ENCODE peak calls at places on chromosomes 5 and 9, in nine cellular contexts. V is brain microvascular endothelial cell; X is HepG2; L is tibial artery; G is sciatic nerve; W is AG08395; H is progenitor cell of endocrine pancreas; R is stimulated activated CD8-positive, alpha-beta memory T cell treated with anti-CD3 and anti-CD28 coated beads, Interleukin-4, amount 100 ng/mL, for 4 hours; U is ureter. T is an unnamed sample.

GRCh38 chr5:43006411-43007202 is 33.5 kb downstream of the ANXA2R start:
- DNase-seq in V (no peak), X (no peak), L (no peak), G (no peak), W (peak; percentile 33), H (no peak), R (no peak), U (no peak), T (no peak)

GRCh38 chr5:20559845-20560244 is 571.8 kb upstream of the CDH18 start:
- DNase-seq in V (no peak), X (no peak), L (no peak), G (no peak), W (no peak), H (no peak), R (no peak), U (no peak), T (no peak)

GRCh38 chr5:140044041-140044440 is 942 bp upstream of the NRG2 start:
- DNase-seq in V (no peak), X (no peak), L (no peak), G (no peak), W (no peak), H (no peak), R (no peak), U (no peak), T (no peak)

GRCh38 chr9:129278391-129279237 is 100.6 kb upstream of the IER5L start:
- DNase-seq in V (peak; percentile 62), X (no peak), L (peak; percentile 12), G (peak; percentile 58), W (no peak), H (no peak), R (no peak), U (peak; percentile 79), T (peak; percentile 46)

GRCh38 chr5:120258123-120258522 is 206.0 kb upstream of the PRR16 start:
- DNase-seq in V (no peak), X (no peak), L (no peak), G (no peak), W (no peak), H (no peak), R (no peak), U (no peak), T (no peak)

GRCh38 chr5:93601433-93602175 is 18.6 kb downstream of the NR2F1 start:
- DNase-seq in V (no peak), X (no peak), L (no peak), G (no peak), W (no peak), H (no peak), R (no peak), U (no peak), T (no peak)

GRCh38 chr5:179267671-179268071 is 77.6 kb downstream of the ADAMTS2 start:
- DNase-seq in V (no peak), X (no peak), L (peak; percentile 19), G (peak; percentile 57), W (no peak), H (no peak), R (no peak), U (peak; percentile 26), T (peak; percentile 41)

GRCh38 chr5:36894950-36895349 is 18.4 kb downstream of the NIPBL start:
- DNase-seq in V (no peak), X (no peak), L (no peak), G (no peak), W (no peak), H (no peak), R (no peak), U (no peak), T (no peak)

GRCh38 chr5:172868436-172868923 is 34.4 kb downstream of the ERGIC1 start:
- DNase-seq in V (peak; percentile 93), X (peak; percentile 89), L (no peak), G (no peak), W (no peak), H (no peak), R (no peak), U (no peak), T (no peak)

GRCh38 chr5:155125696-155126095 is 112.1 kb downstream of the KIF4B start:
- DNase-seq in V (no peak), X (no peak), L (no peak), G (no peak), W (no peak), H (no peak), R (no peak), U (no peak), T (no peak)

GRCh38 chr9:88831783-88832407 is 159.4 kb upstream of the S1PR3 start:
- DNase-seq in V (no peak), X (no peak), L (no peak), G (no peak), W (no peak), H (no peak), R (no peak), U (no peak), T (no peak)

GRCh38 chr5:10333154-10334006 is 20.1 kb upstream of the MARCHF6 start:
- DNase-seq in V (no peak), X (no peak), L (no peak), G (peak; percentile 69), W (peak; percentile 34), H (peak; percentile 18), R (no peak), U (no peak), T (peak; percentile 61)

GRCh38 chr5:170421822-170422221 is 32.7 kb upstream of the KCNMB1 start:
- DNase-seq in V (no peak), X (no peak), L (no peak), G (no peak), W (no peak), H (no peak), R (no peak), U (no peak), T (no peak)

GRCh38 chr9:7963026-7963425 is 163.4 kb upstream of the DMAC1 start:
- DNase-seq in V (no peak), X (no peak), L (no peak), G (no peak), W (no peak), H (no peak), R (no peak), U (no peak), T (no peak)

GRCh38 chr9:33229359-33230120 is 10.4 kb upstream of the SPINK4 start:
- DNase-seq in V (no peak), X (peak; percentile 78), L (no peak), G (no peak), W (no peak), H (no peak), R (no peak), U (peak; percentile 92), T (no peak)

GRCh38 chr9:87422999-87423398 is 74.7 kb upstream of the DAPK1 start:
- DNase-seq in V (no peak), X (no peak), L (no peak), G (no peak), W (no peak), H (no peak), R (no peak), U (no peak), T (peak; percentile 55)

GRCh38 chr9:123149067-123149466 is 115.6 kb downstream of the GPR21 start:
- DNase-seq in V (no peak), X (no peak), L (no peak), G (no peak), W (no peak), H (no peak), R (no peak), U (no peak), T (no peak)

GRCh38 chr5:94969174-94969573 is 315.7 kb downstream of the MCTP1 start:
- DNase-seq in V (peak; percentile 15), X (no peak), L (no peak), G (no peak), W (no peak), H (no peak), R (no peak), U (no peak), T (no peak)

GRCh38 chr9:133728856-133729645 is 9.1 kb downstream of the SARDH start:
- DNase-seq in V (no peak), X (no peak), L (no peak), G (no peak), W (no peak), H (peak; percentile 5), R (no peak), U (peak; percentile 30), T (no peak)

GRCh38 chr5:170782438-170782837 is 1.1 kb upstream of the GABRP start:
- DNase-seq in V (no peak), X (no peak), L (no peak), G (no peak), W (no peak), H (no peak), R (no peak), U (peak; percentile 56), T (no peak)

GRCh38 chr9:109115931-109116541 is 3.7 kb downstream of the TMEM245 start:
- DNase-seq in V (no peak), X (no peak), L (no peak), G (no peak), W (no peak), H (no peak), R (no peak), U (no peak), T (peak; percentile 88)

GRCh38 chr5:80957031-80957761 is 3.0 kb upstream of the RASGRF2 start:
- DNase-seq in V (no peak), X (peak; percentile 90), L (no peak), G (no peak), W (no peak), H (no peak), R (no peak), U (no peak), T (no peak)

GRCh38 chr5:52342361-52342760 is 445.4 kb upstream of the ITGA1 start:
- DNase-seq in V (no peak), X (no peak), L (no peak), G (no peak), W (no peak), H (no peak), R (no peak), U (no peak), T (no peak)

GRCh38 chr9:134216961-134217360 is 52.6 kb upstream of the RNU6ATAC start:
- DNase-seq in V (no peak), X (no peak), L (no peak), G (peak; percentile 51), W (no peak), H (no peak), R (no peak), U (no peak), T (no peak)

GRCh38 chr5:158409507-158409906 is 550.6 kb upstream of the CLINT1 start:
- DNase-seq in V (no peak), X (no peak), L (no peak), G (no peak), W (no peak), H (no peak), R (no peak), U (no peak), T (no peak)

GRCh38 chr5:3226171-3226570 is 369.5 kb upstream of the IRX1 start:
- DNase-seq in V (no peak), X (no peak), L (no peak), G (no peak), W (no peak), H (no peak), R (no peak), U (peak; percentile 36), T (no peak)

GRCh38 chr5:169628891-169629290 is 8.2 kb upstream of the DOCK2 start:
- DNase-seq in V (peak; percentile 44), X (no peak), L (no peak), G (no peak), W (peak; percentile 77), H (no peak), R (no peak), U (no peak), T (no peak)

GRCh38 chr5:122129332-122129731 is at the start of gene ZNF474:
- DNase-seq in V (peak; percentile 99), X (no peak), L (peak; percentile 74), G (no peak), W (peak; percentile 89), H (no peak), R (no peak), U (peak; percentile 60), T (no peak)

T was measured in left lobe of liver.